ENCODE peak calls at places on chromosomes 16 and 17, in six cellular contexts. D is non-pigmented ciliary epithelial cell, H is activated B cell treated with CpG ODN at 0.5 μM for 24 hours, F is anterior cingulate cortex, L is AG09319, Z is OCI-LY7. C is an unnamed sample.

GRCh38 chr17:10109146-10109545 is 89.3 kb downstream of the GAS7 start:
- DNase-seq in Z (no peak), L (no peak), D (no peak), F (no peak), H (no peak), C (no peak)

GRCh38 chr17:8371786-8372185 is 4.7 kb downstream of the KRABD2 start:
- DNase-seq in Z (no peak), D (no peak), L (no peak), F (no peak), H (no peak), C (no peak)

GRCh38 chr16:13519871-13520270 is 400.1 kb upstream of the ERCC4 start:
- DNase-seq in H (no peak), L (no peak), D (no peak), Z (no peak), F (no peak), C (no peak)

GRCh38 chr16:2715519-2715918 is 4.5 kb downstream of the PRSS27 start:
- DNase-seq in H (peak), D (no peak), F (peak), L (no peak), Z (peak), C (no peak)

GRCh38 chr16:56356276-56357241 is 68.8 kb downstream of the AMFR start:
- DNase-seq in F (peak), L (peak), Z (peak), H (peak), D (peak), C (peak)

GRCh38 chr16:67504190-67505021 is 21.1 kb upstream of the AGRP start:
- DNase-seq in F (peak), L (no peak), D (no peak), Z (peak), H (no peak), C (no peak)

GRCh38 chr17:57442401-57442823 is 186.1 kb downstream of the MSI2 start:
- DNase-seq in H (no peak), L (no peak), F (no peak), D (no peak), Z (no peak), C (no peak)

GRCh38 chr17:33292184-33292980 is 713 bp downstream of the ASIC2 start:
- DNase-seq in L (no peak), H (no peak), F (peak), D (no peak), Z (no peak), C (no peak)

C was measured in iPS DF 19.7.